ENCODE peak calls at places on chromosome 4, in four cellular contexts. A is H54, N is ovary, D is hypothalamus. C is an unnamed sample.

GRCh38 chr4:141058739-141059507 is 74.3 kb downstream of the RNF150 start:
- DNase-seq in A (no peak), N (no peak), D (no peak), C (no peak)

GRCh38 chr4:107825072-107825789 is 499 bp downstream of the SGMS2 start:
- DNase-seq in A (no peak), N (no peak), D (no peak), C (peak; percentile 87)

GRCh38 chr4:54001558-54002365 is 62.6 kb downstream of the CHIC2 start:
- DNase-seq in A (no peak), N (no peak), D (no peak), C (no peak)

GRCh38 chr4:7393491-7394183 is 41.1 kb downstream of the PSAPL1 start:
- DNase-seq in A (no peak), N (no peak), D (no peak), C (peak; percentile 30)

GRCh38 chr4:169362607-169363006 is 91.9 kb upstream of the SH3RF1 start:
- DNase-seq in A (no peak), N (no peak), D (no peak), C (no peak)

GRCh38 chr4:157739237-157739636 is 433.6 kb downstream of the GASK1B start:
- DNase-seq in A (no peak), N (no peak), D (no peak), C (no peak)

GRCh38 chr4:110620352-110621327 is 2.2 kb downstream of the PITX2 start:
- DNase-seq in A (no peak), N (no peak), D (no peak), C (peak; percentile 22)

GRCh38 chr4:16457944-16458343 is 231.7 kb upstream of the TAPT1 start:
- DNase-seq in A (no peak), N (no peak), D (no peak), C (no peak)

GRCh38 chr4:168737441-168738176 is 240.8 kb downstream of the PALLD start:
- DNase-seq in A (no peak), N (no peak), D (no peak), C (no peak)

GRCh38 chr4:187770345-187770744 is 225.2 kb upstream of the ZFP42 start:
- DNase-seq in A (no peak), N (no peak), D (no peak), C (no peak)

GRCh38 chr4:86587016-86587713 is 7.0 kb upstream of the PTPN13 start:
- DNase-seq in A (no peak), N (no peak), D (no peak), C (peak; percentile 31)

GRCh38 chr4:189835505-189835904 is 105.2 kb upstream of the FRG1 start:
- DNase-seq in A (no peak), N (no peak), D (no peak), C (no peak)

GRCh38 chr4:74320559-74321118 is 12.4 kb downstream of the EPGN start:
- DNase-seq in A (peak; percentile 4), N (no peak), D (no peak), C (peak; percentile 53)

GRCh38 chr4:76673361-76673760 is 224.6 kb downstream of the SOWAHB start:
- DNase-seq in A (no peak), N (no peak), D (no peak), C (no peak)

GRCh38 chr4:24642941-24643628 is 58.7 kb upstream of the DHX15 start:
- DNase-seq in A (no peak), N (no peak), D (no peak), C (no peak)

GRCh38 chr4:168634276-168634802 is 137.5 kb downstream of the PALLD start:
- DNase-seq in A (no peak), N (peak; percentile 44), D (no peak), C (peak; percentile 71)

C was measured in thyroid gland.